ENCODE peak calls at places on chromosomes 5 and 9, in eight cellular contexts. M, I, G, R, H, L, Q and C are unnamed samples. For H3K4me1, the result is how much of the 10 kb centered on the place peaks cover.

GRCh38 chr5:117488976-117489500 is 914.4 kb upstream of the SEMA6A start:
- DNase-seq in L (no peak), H (no peak), Q (no peak), I (no peak), M (no peak), G (no peak), R (no peak), C (no peak)

GRCh38 chr5:157944938-157945337 is 86.0 kb upstream of the CLINT1 start:
- DNase-seq in G (no peak), L (no peak), H (no peak), Q (no peak), R (no peak), M (no peak), I (no peak), C (no peak)

GRCh38 chr9:114583371-114583770 is 4.2 kb upstream of the ATP6V1G1 start:
- DNase-seq in H (no peak), L (no peak), G (no peak), R (no peak), Q (no peak), I (no peak), M (no peak), C (no peak)

GRCh38 chr5:113514263-113514590 is 733 bp downstream of the YTHDC2 start:
- DNase-seq in L (no peak), H (no peak), M (no peak), R (no peak), Q (no peak), I (no peak), G (no peak), C (no peak)

GRCh38 chr5:68288756-68289134 is 73.2 kb downstream of the PIK3R1 start:
- DNase-seq in L (no peak), R (peak), H (no peak), Q (no peak), G (no peak), I (no peak), M (peak), C (no peak)

GRCh38 chr5:176771102-176771845 is 39.1 kb upstream of the UNC5A start:
- DNase-seq in L (no peak), Q (no peak), H (peak), M (peak), G (no peak), R (no peak), I (peak), C (peak)

GRCh38 chr9:69178583-69179011 is 4.5 kb downstream of the TJP2 start:
- DNase-seq in R (no peak), I (no peak), M (no peak), H (no peak), Q (no peak), G (peak), L (peak), C (no peak)

GRCh38 chr5:163347671-163348070 is 89.7 kb upstream of the CCNG1 start:
- DNase-seq in H (no peak), M (no peak), R (no peak), Q (peak), I (no peak), G (peak), L (peak), C (no peak)

GRCh38 chr9:116369706-116370105 is 216.1 kb downstream of the PAPPA start:
- DNase-seq in G (no peak), R (no peak), I (no peak), M (no peak), L (no peak), Q (no peak), H (no peak), C (no peak)

GRCh38 chr9:32704343-32704742 is 68.9 kb upstream of the TAF1L start:
- DNase-seq in R (no peak), L (no peak), H (no peak), M (no peak), I (no peak), Q (no peak), G (no peak), C (peak)

GRCh38 chr5:144142030-144142825 is 28.2 kb downstream of the YIPF5 start:
- DNase-seq in G (peak), H (no peak), M (no peak), L (peak), I (no peak), R (no peak), Q (no peak), C (no peak)

GRCh38 chr5:123157797-123158528 is 68.9 kb downstream of the PRDM6 start:
- DNase-seq in L (peak), M (no peak), Q (no peak), H (no peak), I (no peak), G (peak), R (no peak), C (no peak)

GRCh38 chr9:87479801-87480201 is 17.9 kb upstream of the DAPK1 start:
- DNase-seq in G (no peak), H (no peak), L (no peak), Q (peak), R (no peak), M (no peak), I (no peak), C (no peak)

GRCh38 chr9:34578241-34579096 is 11.1 kb downstream of the CNTFR start:
- DNase-seq in L (no peak), Q (no peak), H (no peak), G (peak), I (no peak), R (no peak), M (no peak), C (no peak)

GRCh38 chr9:38355115-38355514 is 37.4 kb upstream of the ALDH1B1 start:
- DNase-seq in H (peak), L (no peak), R (no peak), G (no peak), Q (no peak), M (no peak), I (no peak), C (no peak)

GRCh38 chr9:111937781-111938426 is 41.3 kb downstream of the UGCG start:
- DNase-seq in H (no peak), R (peak), I (peak), G (peak), M (peak), Q (peak), L (no peak), C (no peak)

GRCh38 chr5:74625742-74626241 is 14.7 kb downstream of the ENC1 start:
- DNase-seq in Q (no peak), H (no peak), M (no peak), I (no peak), R (no peak), L (no peak), G (no peak), C (no peak)

DNA sequence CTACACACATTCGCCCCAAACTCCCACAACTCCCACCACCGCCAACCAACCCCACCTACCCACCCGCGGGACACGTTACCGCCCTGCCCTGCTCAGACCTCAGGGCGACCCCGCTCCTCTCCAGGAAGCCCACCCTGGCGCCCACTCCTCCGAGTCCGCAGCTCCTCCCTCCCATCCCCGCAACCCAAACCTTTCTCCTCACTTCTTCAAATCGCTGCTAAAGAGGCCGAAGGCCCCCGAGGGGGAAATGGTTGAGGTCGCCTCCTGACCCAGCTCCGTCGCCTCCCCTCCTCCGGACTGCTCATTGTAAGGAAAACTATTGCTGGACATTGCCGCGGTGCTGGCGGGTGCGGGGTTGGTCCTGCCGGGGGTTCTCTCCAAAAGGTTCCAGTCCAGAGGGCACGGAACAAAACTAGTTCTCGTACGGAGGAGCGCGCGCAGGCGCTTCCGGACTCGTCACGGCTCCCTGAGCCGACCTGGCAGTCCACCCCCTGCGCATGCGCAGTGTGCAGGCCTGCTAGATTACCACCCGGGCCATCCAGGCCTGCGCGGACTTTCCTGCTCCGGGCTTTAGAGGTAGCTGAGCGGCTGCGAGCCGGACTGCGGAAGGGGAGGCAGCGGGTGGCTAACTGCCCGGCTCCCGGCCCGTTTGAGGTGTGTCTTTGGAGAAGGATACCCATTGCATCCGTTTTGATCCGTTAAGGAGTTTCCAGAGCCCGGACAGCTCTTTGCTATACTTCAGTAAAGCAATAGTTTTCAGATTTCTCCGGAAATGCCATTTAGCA is at the start of gene AP3B1:
- DNase-seq in G (peak), R (peak), M (peak), L (peak), Q (peak), I (peak), H (peak), C (peak)
- TF ChIP-seq POLR2A in G (peak), R (peak), M (peak), L (peak), Q (peak), I (peak), H (peak), C (peak)

GRCh38 chr9:136220017-136220729 is 15.2 kb upstream of the LHX3 start:
- DNase-seq in H (no peak), Q (no peak), I (no peak), M (no peak), G (peak), R (no peak), L (no peak), C (no peak)

GRCh38 chr9:136223871-136224640 is 19.1 kb upstream of the LHX3 start:
- DNase-seq in H (no peak), L (no peak), G (no peak), M (no peak), R (no peak), I (no peak), Q (no peak), C (no peak)

GRCh38 chr9:136222166-136222895 is 17.4 kb upstream of the LHX3 start:
- DNase-seq in Q (no peak), G (no peak), R (no peak), M (no peak), H (no peak), L (no peak), I (no peak), C (no peak)

GRCh38 chr9:136225366-136225747 is 20.3 kb downstream of the QSOX2 start:
- DNase-seq in Q (peak), M (no peak), I (peak), G (no peak), H (no peak), R (no peak), L (no peak), C (no peak)

DNA sequence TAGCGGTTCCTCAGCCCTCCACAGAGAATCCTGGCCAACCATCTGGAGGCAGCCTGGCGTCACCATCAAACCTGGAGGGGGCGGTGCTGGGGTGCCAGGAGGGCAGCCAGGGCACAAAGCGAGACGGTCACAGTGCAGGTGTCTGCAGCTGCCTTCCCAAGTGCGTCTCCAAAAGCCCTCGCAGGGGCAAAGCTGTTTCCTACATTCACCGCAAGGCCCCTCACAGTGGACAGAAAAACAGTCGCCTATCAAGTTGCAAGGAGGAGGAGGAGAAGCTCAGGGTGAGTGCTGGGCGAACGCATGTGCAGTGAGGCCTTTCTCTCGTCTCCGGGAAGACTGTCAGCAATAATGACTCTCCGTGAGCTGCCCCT is 18.0 kb upstream of the LHX3 start:
- DNase-seq in H (no peak), I (no peak), R (no peak), L (no peak), M (no peak), Q (no peak), G (no peak), C (no peak)
- H3K4me3 ChIP-seq in H (no peak), I (no peak), R (no peak), L (no peak), M (no peak), Q (no peak), G (no peak), C (no peak)

GRCh38 chr9:131657031-131657377 is 82.9 kb downstream of the RAPGEF1 start:
- DNase-seq in G (no peak), R (no peak), Q (peak), I (no peak), L (no peak), H (no peak), M (no peak), C (no peak)

GRCh38 chr9:131657890-131658752 is 81.8 kb downstream of the RAPGEF1 start:
- DNase-seq in L (peak), I (no peak), M (no peak), R (no peak), Q (no peak), G (peak), H (no peak), C (no peak)

GRCh38 chr9:131658753-131659129 is 81.1 kb downstream of the RAPGEF1 start:
- DNase-seq in Q (no peak), G (no peak), R (no peak), L (no peak), H (no peak), I (no peak), M (no peak), C (no peak)

GRCh38 chr9:131656356-131657030 is 83.4 kb downstream of the RAPGEF1 start:
- DNase-seq in H (no peak), L (no peak), Q (peak), R (no peak), M (peak), I (peak), G (no peak), C (peak)

DNA sequence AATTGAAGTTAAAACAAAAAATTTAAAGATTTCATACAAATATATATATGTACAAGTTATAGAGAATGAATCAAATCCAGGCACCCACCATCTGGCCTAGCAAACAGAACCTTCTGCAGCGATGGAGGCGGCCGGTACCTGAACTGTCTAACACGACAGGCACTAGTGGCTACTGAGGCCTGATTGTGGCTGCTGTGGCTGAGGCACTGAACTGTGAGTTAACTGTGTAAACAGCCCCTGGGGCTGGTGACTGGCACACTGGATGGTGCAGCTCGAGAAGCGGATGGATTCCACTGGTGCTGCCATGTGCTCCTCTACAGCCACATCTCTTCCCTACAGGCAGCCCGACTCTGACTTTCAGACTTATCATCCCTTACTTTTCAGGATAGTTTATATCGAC is 82.4 kb downstream of the RAPGEF1 start:
- DNase-seq in H (no peak), M (no peak), Q (no peak), G (no peak), I (no peak), R (no peak), L (no peak), C (no peak)
- H3K4me1 ChIP-seq in H (under half), M (under half), Q (under half), G (under half), I (under half), R (under half), L (under half), C (half or more)

GRCh38 chr9:127423591-127423933 is 620 bp upstream of the ZNF79 start:
- DNase-seq in Q (no peak), G (no peak), I (no peak), L (no peak), M (no peak), R (no peak), H (no peak), C (no peak)

GRCh38 chr9:127422133-127422782 is 1.9 kb upstream of the ZNF79 start:
- DNase-seq in H (no peak), Q (no peak), L (no peak), M (no peak), R (no peak), G (no peak), I (no peak), C (no peak)

GRCh38 chr9:127422787-127423186 is 1.4 kb upstream of the ZNF79 start:
- DNase-seq in I (no peak), M (no peak), H (no peak), L (no peak), G (no peak), Q (no peak), R (no peak), C (no peak)

GRCh38 chr9:127424669-127424986 is 446 bp downstream of the ZNF79 start:
- DNase-seq in M (no peak), L (no peak), G (no peak), H (no peak), Q (no peak), R (no peak), I (no peak), C (no peak)

DNA sequence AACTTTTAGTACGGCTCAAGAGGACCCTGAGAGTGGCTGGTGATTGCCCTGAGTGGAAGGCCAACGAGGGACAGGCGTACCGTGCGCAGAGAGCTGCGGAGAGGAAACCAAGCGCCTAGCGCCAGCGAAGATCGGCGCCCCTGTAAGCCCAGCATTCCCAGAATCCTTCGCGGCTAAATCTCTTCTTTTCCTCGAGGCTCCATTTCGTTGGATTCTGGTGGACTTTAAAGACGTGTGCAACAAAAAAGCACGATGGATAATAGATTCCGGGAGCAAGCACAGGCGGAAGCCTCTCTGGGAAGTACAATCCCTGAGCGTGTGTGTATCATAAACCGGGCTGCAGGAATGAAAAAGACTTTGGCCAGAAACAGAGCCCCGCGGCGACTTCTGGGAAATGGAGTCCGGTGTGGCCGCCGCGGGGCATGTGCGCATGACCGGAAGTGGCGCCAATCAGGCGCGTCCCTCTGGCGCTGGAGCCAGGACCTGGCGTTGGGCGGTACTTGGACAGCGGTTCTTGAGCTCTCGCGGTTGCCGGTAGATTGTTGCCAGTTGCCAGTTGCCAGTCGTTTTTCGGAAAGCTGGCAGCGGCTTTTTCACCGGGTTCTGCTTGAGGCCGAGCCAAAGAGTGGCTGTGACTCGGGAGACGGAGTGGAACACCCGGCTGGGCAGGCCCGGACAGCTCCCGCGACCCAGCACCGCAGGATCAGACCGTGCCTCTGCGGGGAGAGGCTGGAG is at the start of gene ZNF79:
- DNase-seq in Q (peak), M (peak), L (peak), H (peak), R (peak), I (peak), G (peak), C (peak)
- TF ChIP-seq POLR2A in Q (peak), M (peak), L (peak), H (no peak), R (peak), I (no peak), G (peak), C (no peak)

GRCh38 chr9:94869415-94869838 is 142.9 kb downstream of the AOPEP start:
- DNase-seq in Q (no peak), I (no peak), L (no peak), H (no peak), R (no peak), G (peak), M (no peak), C (no peak)

GRCh38 chr9:94870793-94871558 is 144.5 kb downstream of the AOPEP start:
- DNase-seq in Q (no peak), I (no peak), M (no peak), H (no peak), L (no peak), G (no peak), R (peak), C (no peak)

GRCh38 chr9:94867842-94868312 is 141.4 kb downstream of the AOPEP start:
- DNase-seq in R (no peak), L (no peak), M (no peak), Q (no peak), G (peak), I (no peak), H (no peak), C (no peak)

GRCh38 chr9:94868462-94868861 is 142.0 kb downstream of the AOPEP start:
- DNase-seq in I (no peak), R (no peak), G (peak), L (no peak), M (no peak), H (no peak), Q (no peak), C (no peak)

DNA sequence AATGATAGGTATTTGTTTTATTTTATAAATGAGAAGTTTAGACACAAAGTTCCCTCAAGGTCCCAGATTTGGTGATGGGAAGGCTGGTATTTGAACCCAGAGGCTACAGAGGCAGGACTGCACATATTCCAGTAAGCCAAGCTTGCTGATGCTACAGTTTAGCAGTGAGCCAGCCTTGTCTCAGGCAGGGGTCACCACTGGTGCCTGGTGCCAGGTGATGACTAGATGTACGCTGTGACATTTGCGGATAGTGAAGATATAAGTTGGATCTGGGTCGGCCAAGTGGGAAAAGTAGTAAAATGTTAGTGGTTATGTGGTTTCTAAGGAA is 143.9 kb downstream of the AOPEP start:
- DNase-seq in L (no peak), Q (no peak), G (no peak), H (no peak), M (no peak), R (no peak), I (no peak), C (no peak)
- H3K4me3 ChIP-seq in L (no peak), Q (no peak), G (no peak), H (no peak), M (no peak), R (no peak), I (no peak), C (no peak)

DNA sequence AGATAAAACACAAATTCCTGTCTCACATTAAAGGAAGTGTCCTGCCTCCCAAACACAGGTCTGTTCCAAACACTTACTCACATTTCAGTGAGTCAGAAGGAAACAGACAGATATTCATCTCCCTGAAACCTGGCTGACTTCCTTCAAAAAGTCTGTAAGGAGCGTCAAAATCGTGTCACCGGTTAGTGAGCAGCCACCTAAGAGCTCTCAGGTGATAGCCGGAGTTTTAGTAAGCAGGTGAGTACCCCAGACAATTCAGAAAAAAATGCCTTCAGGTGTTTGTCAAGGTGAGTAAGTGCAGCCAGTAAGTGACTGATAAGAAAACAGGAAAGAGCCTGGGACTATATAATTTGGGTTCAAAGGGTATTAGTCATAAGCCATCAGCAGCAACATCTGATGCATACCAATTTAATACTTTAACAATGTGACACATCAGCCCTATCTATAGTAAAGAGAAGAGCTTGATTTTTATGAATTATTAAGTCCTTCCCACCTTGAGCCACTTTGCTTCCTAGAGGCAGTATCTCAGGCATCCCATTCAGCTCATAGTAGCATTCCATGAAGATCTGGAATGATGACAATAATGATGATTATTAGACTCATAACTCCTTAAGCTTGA is 1.3 kb upstream of the ITGA2 start:
- DNase-seq in H (no peak), I (no peak), M (no peak), L (peak), R (no peak), Q (no peak), G (peak), C (no peak)
- H3K4me1 ChIP-seq in H (under half), I (under half), M (under half), L (under half), R (under half), Q (under half), G (under half), C (under half)